ENCODE peak calls at places on chromosomes 5 and 9, in four cellular contexts. K is thoracic aorta; Q is HL-60; F is CD8-positive, alpha-beta T cell. R is an unnamed sample.

GRCh38 chr9:137435980-137436760 is 5.0 kb downstream of the ENTPD8 start:
- DNase-seq in K (no peak), Q (no peak), F (no peak), R (no peak)

GRCh38 chr5:40416588-40416987 is 263.1 kb upstream of the PTGER4 start:
- DNase-seq in K (no peak), Q (no peak), F (no peak), R (no peak)

GRCh38 chr5:11801061-11801460 is 103.2 kb downstream of the CTNND2 start:
- DNase-seq in K (no peak), Q (no peak), F (no peak), R (no peak)

GRCh38 chr5:95739857-95740256 is 8.7 kb downstream of the RHOBTB3 start:
- DNase-seq in K (no peak), Q (no peak), F (no peak), R (no peak)

GRCh38 chr5:136202800-136203199 is 9.8 kb upstream of the SMIM32 start:
- DNase-seq in K (no peak), Q (no peak), F (no peak), R (peak; percentile 24)

GRCh38 chr9:137462396-137463193 is 3.5 kb upstream of the NSMF start:
- DNase-seq in K (no peak), Q (no peak), F (no peak), R (no peak)

GRCh38 chr5:137137013-137137632 is 362.0 kb downstream of the SPOCK1 start:
- DNase-seq in K (no peak), Q (no peak), F (no peak), R (no peak)

GRCh38 chr9:125243792-125244260 is 2.7 kb upstream of the HSPA5 start:
- DNase-seq in K (no peak), Q (no peak), F (no peak), R (no peak)

GRCh38 chr5:91038180-91038808 is 344.8 kb downstream of the ARRDC3 start:
- DNase-seq in K (no peak), Q (no peak), F (no peak), R (no peak)

GRCh38 chr9:133886563-133887501 is 105.3 kb downstream of the VAV2 start:
- DNase-seq in K (no peak), Q (no peak), F (no peak), R (no peak)

R was measured in ascending aorta.